ENCODE peak calls at places on chromosomes 3 and 15, in ten cellular contexts. L, H, G, I, Y, J, M, K, P and S are unnamed samples.

GRCh38 chr15:52076889-52077781 is 35.4 kb downstream of the BCL2L10 start:
- DNase-seq in J (peak; percentile 71), P (no peak), L (no peak), M (no peak), K (no peak), G (no peak), I (peak; percentile 29), Y (no peak), H (no peak), S (no peak)

GRCh38 chr15:28960979-28961378 is 75.2 kb downstream of the APBA2 start:
- DNase-seq in G (no peak), L (no peak), H (no peak), P (peak; percentile 3), K (no peak), I (peak; percentile 20), J (peak; percentile 48), M (no peak), Y (no peak), S (no peak)

GRCh38 chr3:69079269-69080159 is 651 bp downstream of the UBA3 start:
- DNase-seq in J (no peak), G (no peak), I (peak; percentile 38), Y (no peak), H (no peak), M (no peak), P (peak; percentile 91), K (no peak), L (no peak), S (no peak)

GRCh38 chr3:188092648-188093047 is 61.3 kb upstream of the LPP start:
- DNase-seq in H (no peak), J (no peak), M (no peak), K (no peak), I (no peak), P (no peak), G (no peak), Y (no peak), L (no peak), S (no peak)

GRCh38 chr3:7070461-7070860 is 209.5 kb downstream of the GRM7 start:
- DNase-seq in P (no peak), I (no peak), G (no peak), Y (no peak), M (no peak), H (no peak), J (no peak), K (no peak), L (no peak), S (no peak)

GRCh38 chr3:134903840-134904239 is 108.8 kb downstream of the EPHB1 start:
- DNase-seq in M (no peak), L (no peak), H (no peak), I (no peak), K (no peak), G (no peak), P (peak; percentile 53), Y (no peak), J (no peak), S (no peak)

GRCh38 chr3:159077860-159078259 is 276.0 kb downstream of the MFSD1 start:
- DNase-seq in H (no peak), J (no peak), P (no peak), I (peak; percentile 94), M (no peak), G (no peak), L (no peak), Y (no peak), K (no peak), S (no peak)

GRCh38 chr15:69165637-69166025 is 5.2 kb downstream of the GLCE start:
- DNase-seq in G (no peak), K (no peak), L (no peak), J (no peak), I (no peak), Y (no peak), M (no peak), H (no peak), P (no peak), S (no peak)

GRCh38 chr3:170752571-170753155 is 117.3 kb downstream of the RPL22L1 start:
- DNase-seq in G (no peak), I (no peak), M (no peak), H (no peak), Y (no peak), P (no peak), J (no peak), K (no peak), L (no peak), S (no peak)

GRCh38 chr3:58868101-58868779 is 181.6 kb downstream of the CFAP20DC start:
- DNase-seq in H (no peak), P (no peak), M (no peak), J (no peak), L (no peak), Y (no peak), G (no peak), K (no peak), I (no peak), S (no peak)
- TF ChIP-seq POLR2A in H (no peak), P (no peak), M (no peak), J (no peak), L (no peak), Y (no peak), G (no peak), K (no peak), I (no peak), S (no peak)

GRCh38 chr3:23835807-23836206 is 30.1 kb downstream of the UBE2E1 start:
- DNase-seq in P (no peak), K (no peak), H (no peak), I (peak; percentile 55), L (no peak), J (no peak), G (no peak), Y (no peak), M (no peak), S (no peak)

GRCh38 chr3:23834082-23834870 is 28.5 kb downstream of the UBE2E1 start:
- DNase-seq in K (no peak), Y (no peak), G (no peak), M (no peak), L (no peak), I (peak; percentile 45), P (no peak), J (no peak), H (no peak), S (no peak)

GRCh38 chr3:23835087-23835486 is 29.3 kb downstream of the UBE2E1 start:
- DNase-seq in I (no peak), Y (no peak), K (no peak), H (no peak), G (no peak), M (no peak), L (no peak), P (no peak), J (no peak), S (no peak)

GRCh38 chr3:23837691-23838090 is 31.9 kb downstream of the UBE2E1 start:
- DNase-seq in I (no peak), M (no peak), H (no peak), Y (no peak), G (no peak), J (no peak), P (no peak), K (no peak), L (no peak), S (no peak)

GRCh38 chr3:23836536-23837230 is 30.9 kb downstream of the UBE2E1 start:
- DNase-seq in K (no peak), I (no peak), H (no peak), Y (no peak), M (no peak), G (no peak), L (no peak), P (no peak), J (no peak), S (no peak)
- H3K27ac ChIP-seq in K (peak overlapping the region; percentile 0), I (no peak overlapping the region), H (no peak overlapping the region), Y (peak overlapping the region; percentile 2), M (no peak overlapping the region), G (no peak overlapping the region), L (no peak overlapping the region), P (no peak overlapping the region), J (no peak overlapping the region), S (no peak overlapping the region)

GRCh38 chr15:44554934-44555723 is 18.2 kb downstream of the EIF3J start:
- DNase-seq in J (no peak), K (no peak), G (no peak), H (no peak), L (no peak), M (no peak), I (peak; percentile 27), P (no peak), Y (no peak), S (no peak)

GRCh38 chr15:44550734-44551133 is 13.8 kb downstream of the EIF3J start:
- DNase-seq in I (no peak), G (no peak), L (no peak), H (no peak), M (no peak), P (no peak), Y (no peak), K (no peak), J (no peak), S (no peak)

GRCh38 chr15:44545934-44546802 is 9.2 kb downstream of the EIF3J start:
- DNase-seq in G (no peak), L (no peak), P (no peak), K (peak; percentile 54), H (no peak), I (peak; percentile 39), Y (no peak), M (no peak), J (no peak), S (no peak)

GRCh38 chr15:44550256-44550655 is 13.3 kb downstream of the EIF3J start:
- DNase-seq in M (no peak), J (no peak), H (no peak), K (no peak), P (no peak), Y (no peak), G (no peak), I (peak; percentile 58), L (no peak), S (no peak)
- TF ChIP-seq CTCF in M (peak; percentile 33), J (peak; percentile 28), H (no peak), K (peak; percentile 17), P (no peak), Y (no peak), G (no peak), I (no peak), L (peak; percentile 4), S (peak; percentile 42)

GRCh38 chr3:128197855-128198254 is 44.6 kb downstream of the EEFSEC start:
- DNase-seq in Y (no peak), H (no peak), J (no peak), L (no peak), M (no peak), P (no peak), K (no peak), G (no peak), I (no peak), S (no peak)
- TF ChIP-seq POLR2A in Y (no peak), H (no peak), J (no peak), L (no peak), M (no peak), P (no peak), K (no peak), G (no peak), I (no peak), S (no peak)